ENCODE peak calls at places on chromosomes 3 and 15, in ten cellular contexts. One of them, this sample, is unnamed.

GRCh38 chr3:8982509-8982908 is 19.2 kb upstream of the RAD18 start:
- DNase-seq in psoas muscle: no peak
- DNase-seq in upper lobe of right lung: no peak
- DNase-seq in AG09309: no peak
- DNase-seq in lung: no peak
- DNase-seq in fibroblast of villous mesenchyme: peak
- DNase-seq in fibroblast of pulmonary artery: peak
- DNase-seq in brain microvascular endothelial cell: no peak
- DNase-seq in PC-3: no peak
- DNase-seq in body of pancreas: no peak
- DNase-seq in this sample: peak

GRCh38 chr3:409011-409410 is 212.4 kb downstream of the CHL1 start:
- DNase-seq in psoas muscle: no peak
- DNase-seq in upper lobe of right lung: no peak
- DNase-seq in AG09309: no peak
- DNase-seq in lung: no peak
- DNase-seq in fibroblast of villous mesenchyme: no peak
- DNase-seq in fibroblast of pulmonary artery: no peak
- DNase-seq in brain microvascular endothelial cell: no peak
- DNase-seq in PC-3: no peak
- DNase-seq in body of pancreas: no peak
- DNase-seq in this sample: no peak

GRCh38 chr3:98855811-98856400 is 45.6 kb downstream of the DCBLD2 start:
- DNase-seq in psoas muscle: no peak
- DNase-seq in upper lobe of right lung: no peak
- DNase-seq in AG09309: peak
- DNase-seq in lung: no peak
- DNase-seq in fibroblast of villous mesenchyme: peak
- DNase-seq in fibroblast of pulmonary artery: peak
- DNase-seq in brain microvascular endothelial cell: peak
- DNase-seq in PC-3: peak
- DNase-seq in body of pancreas: no peak
- DNase-seq in this sample: peak

GRCh38 chr3:70556056-70556455 is 243.6 kb upstream of the MDFIC2 start:
- DNase-seq in psoas muscle: no peak
- DNase-seq in upper lobe of right lung: no peak
- DNase-seq in AG09309: no peak
- DNase-seq in lung: no peak
- DNase-seq in fibroblast of villous mesenchyme: no peak
- DNase-seq in fibroblast of pulmonary artery: peak
- DNase-seq in brain microvascular endothelial cell: peak
- DNase-seq in PC-3: peak
- DNase-seq in body of pancreas: no peak
- DNase-seq in this sample: no peak

GRCh38 chr3:147370316-147370715 is 36.0 kb downstream of the ZIC4 start:
- DNase-seq in psoas muscle: no peak
- DNase-seq in upper lobe of right lung: no peak
- DNase-seq in AG09309: no peak
- DNase-seq in lung: no peak
- DNase-seq in fibroblast of villous mesenchyme: no peak
- DNase-seq in fibroblast of pulmonary artery: no peak
- DNase-seq in brain microvascular endothelial cell: no peak
- DNase-seq in PC-3: no peak
- DNase-seq in body of pancreas: no peak
- DNase-seq in this sample: no peak

GRCh38 chr3:31064021-31064420 is 169.6 kb upstream of the GADL1 start:
- DNase-seq in psoas muscle: no peak
- DNase-seq in upper lobe of right lung: no peak
- DNase-seq in AG09309: no peak
- DNase-seq in lung: no peak
- DNase-seq in fibroblast of villous mesenchyme: no peak
- DNase-seq in fibroblast of pulmonary artery: no peak
- DNase-seq in brain microvascular endothelial cell: no peak
- DNase-seq in PC-3: peak
- DNase-seq in body of pancreas: no peak
- DNase-seq in this sample: peak

GRCh38 chr3:32575451-32575850 is 4.8 kb upstream of the DYNC1LI1 start:
- DNase-seq in psoas muscle: no peak
- DNase-seq in upper lobe of right lung: no peak
- DNase-seq in AG09309: no peak
- DNase-seq in lung: no peak
- DNase-seq in fibroblast of villous mesenchyme: no peak
- DNase-seq in fibroblast of pulmonary artery: peak
- DNase-seq in brain microvascular endothelial cell: peak
- DNase-seq in PC-3: no peak
- DNase-seq in body of pancreas: no peak
- DNase-seq in this sample: peak

GRCh38 chr3:33440328-33440577 is at the start of gene UBP1:
- DNase-seq in psoas muscle: peak
- DNase-seq in upper lobe of right lung: peak
- DNase-seq in AG09309: no peak
- DNase-seq in lung: no peak
- DNase-seq in fibroblast of villous mesenchyme: no peak
- DNase-seq in fibroblast of pulmonary artery: no peak
- DNase-seq in brain microvascular endothelial cell: no peak
- DNase-seq in PC-3: no peak
- DNase-seq in body of pancreas: no peak
- DNase-seq in this sample: no peak

GRCh38 chr3:6392123-6392522 is 468.8 kb upstream of the GRM7 start:
- DNase-seq in psoas muscle: no peak
- DNase-seq in upper lobe of right lung: no peak
- DNase-seq in AG09309: no peak
- DNase-seq in lung: no peak
- DNase-seq in fibroblast of villous mesenchyme: no peak
- DNase-seq in fibroblast of pulmonary artery: no peak
- DNase-seq in brain microvascular endothelial cell: no peak
- DNase-seq in PC-3: no peak
- DNase-seq in body of pancreas: no peak
- DNase-seq in this sample: no peak

GRCh38 chr3:152175576-152175883 is 93.2 kb upstream of the MBNL1 start:
- DNase-seq in psoas muscle: no peak
- DNase-seq in upper lobe of right lung: no peak
- DNase-seq in AG09309: peak
- DNase-seq in lung: no peak
- DNase-seq in fibroblast of villous mesenchyme: peak
- DNase-seq in fibroblast of pulmonary artery: peak
- DNase-seq in brain microvascular endothelial cell: peak
- DNase-seq in PC-3: peak
- DNase-seq in body of pancreas: no peak
- DNase-seq in this sample: peak

DNA sequence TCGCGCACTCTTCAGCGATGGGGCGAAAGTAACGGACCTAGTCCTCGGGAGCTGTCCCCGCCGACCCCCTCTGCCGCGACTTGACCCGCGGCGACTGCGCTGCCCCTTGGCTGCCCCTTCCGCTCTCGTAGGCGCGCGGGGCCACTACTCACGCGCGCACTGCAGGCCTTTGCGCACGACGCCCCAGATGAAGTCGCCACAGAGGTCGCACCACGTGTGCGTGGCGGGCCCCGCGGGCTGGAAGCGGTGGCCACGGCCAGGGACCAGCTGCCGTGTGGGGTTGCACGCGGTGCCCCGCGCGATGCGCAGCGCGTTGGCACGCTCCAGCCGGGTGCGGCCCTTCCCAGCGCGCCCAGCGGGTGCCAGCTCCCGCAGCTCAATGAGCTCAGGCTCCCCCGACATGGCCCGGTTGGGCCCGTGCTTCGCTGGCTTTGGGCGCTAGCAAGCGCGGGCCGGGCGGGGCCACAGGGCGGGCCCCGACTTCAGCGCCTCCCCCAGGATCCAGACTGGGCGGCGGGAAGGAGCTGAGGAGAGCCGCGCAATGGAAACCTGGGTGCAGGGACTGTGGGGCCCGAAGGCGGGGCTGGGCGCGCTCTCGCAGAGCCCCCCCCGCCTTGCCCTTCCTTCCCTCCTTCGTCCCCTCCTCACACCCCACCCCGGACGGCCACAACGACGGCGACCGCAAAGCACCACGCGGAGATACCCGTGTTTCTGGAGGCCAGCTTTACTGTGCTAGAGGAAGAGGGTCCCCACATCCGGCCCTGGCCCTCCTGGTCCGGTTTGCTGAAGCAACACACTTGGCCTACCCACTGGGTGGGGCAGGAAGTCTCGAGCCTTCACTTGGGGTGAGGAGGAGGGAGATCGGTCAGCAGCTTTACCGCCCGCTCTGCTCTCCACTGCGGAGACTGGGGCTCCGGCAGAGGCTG is at the start of gene RASSF1:
- DNase-seq in psoas muscle: peak
- DNase-seq in upper lobe of right lung: peak
- DNase-seq in AG09309: no peak
- DNase-seq in lung: peak
- DNase-seq in fibroblast of villous mesenchyme: peak
- DNase-seq in fibroblast of pulmonary artery: peak
- DNase-seq in brain microvascular endothelial cell: no peak
- DNase-seq in PC-3: no peak
- DNase-seq in body of pancreas: peak
- DNase-seq in this sample: peak
- H3K4me3 ChIP-seq in psoas muscle: peak
- H3K4me3 ChIP-seq in upper lobe of right lung: peak
- H3K4me3 ChIP-seq in AG09309: peak
- H3K4me3 ChIP-seq in lung: peak
- H3K4me3 ChIP-seq in fibroblast of villous mesenchyme: peak
- H3K4me3 ChIP-seq in fibroblast of pulmonary artery: peak
- H3K4me3 ChIP-seq in brain microvascular endothelial cell: peak
- H3K4me3 ChIP-seq in PC-3: no peak
- H3K4me3 ChIP-seq in body of pancreas: no peak
- H3K4me3 ChIP-seq in this sample: peak

GRCh38 chr15:50241684-50242450 is 23.7 kb downstream of the HDC start:
- DNase-seq in psoas muscle: no peak
- DNase-seq in upper lobe of right lung: no peak
- DNase-seq in AG09309: no peak
- DNase-seq in lung: no peak
- DNase-seq in fibroblast of villous mesenchyme: peak
- DNase-seq in fibroblast of pulmonary artery: no peak
- DNase-seq in brain microvascular endothelial cell: peak
- DNase-seq in PC-3: peak
- DNase-seq in body of pancreas: no peak
- DNase-seq in this sample: peak
- TF ChIP-seq CTCF in psoas muscle: no peak
- TF ChIP-seq CTCF in upper lobe of right lung: no peak
- TF ChIP-seq CTCF in AG09309: no peak
- TF ChIP-seq CTCF in lung: no peak
- TF ChIP-seq CTCF in fibroblast of villous mesenchyme: peak
- TF ChIP-seq CTCF in fibroblast of pulmonary artery: no peak
- TF ChIP-seq CTCF in brain microvascular endothelial cell: peak
- TF ChIP-seq CTCF in PC-3: peak
- TF ChIP-seq CTCF in body of pancreas: no peak
- TF ChIP-seq CTCF in this sample: peak

GRCh38 chr15:30921781-30922371 is 18.2 kb downstream of the FAN1 start:
- DNase-seq in psoas muscle: peak
- DNase-seq in upper lobe of right lung: no peak
- DNase-seq in AG09309: no peak
- DNase-seq in lung: no peak
- DNase-seq in fibroblast of villous mesenchyme: no peak
- DNase-seq in fibroblast of pulmonary artery: no peak
- DNase-seq in brain microvascular endothelial cell: no peak
- DNase-seq in PC-3: no peak
- DNase-seq in body of pancreas: no peak
- DNase-seq in this sample: no peak
- H3K4me3 ChIP-seq in psoas muscle: no peak
- H3K4me3 ChIP-seq in upper lobe of right lung: no peak
- H3K4me3 ChIP-seq in AG09309: no peak
- H3K4me3 ChIP-seq in lung: no peak
- H3K4me3 ChIP-seq in fibroblast of villous mesenchyme: no peak
- H3K4me3 ChIP-seq in fibroblast of pulmonary artery: no peak
- H3K4me3 ChIP-seq in brain microvascular endothelial cell: no peak
- H3K4me3 ChIP-seq in PC-3: no peak
- H3K4me3 ChIP-seq in body of pancreas: no peak
- H3K4me3 ChIP-seq in this sample: no peak

GRCh38 chr15:90885432-90886290 is 1.4 kb downstream of the FES start:
- DNase-seq in psoas muscle: peak
- DNase-seq in upper lobe of right lung: peak
- DNase-seq in AG09309: no peak
- DNase-seq in lung: peak
- DNase-seq in fibroblast of villous mesenchyme: peak
- DNase-seq in fibroblast of pulmonary artery: peak
- DNase-seq in brain microvascular endothelial cell: peak
- DNase-seq in PC-3: peak
- DNase-seq in body of pancreas: peak
- DNase-seq in this sample: peak

GRCh38 chr15:90883971-90884718 is at the start of gene FES:
- DNase-seq in psoas muscle: peak
- DNase-seq in upper lobe of right lung: peak
- DNase-seq in AG09309: no peak
- DNase-seq in lung: peak
- DNase-seq in fibroblast of villous mesenchyme: peak
- DNase-seq in fibroblast of pulmonary artery: peak
- DNase-seq in brain microvascular endothelial cell: no peak
- DNase-seq in PC-3: no peak
- DNase-seq in body of pancreas: peak
- DNase-seq in this sample: peak

GRCh38 chr15:90887037-90887481 is 2.8 kb downstream of the FES start:
- DNase-seq in psoas muscle: no peak
- DNase-seq in upper lobe of right lung: no peak
- DNase-seq in AG09309: no peak
- DNase-seq in lung: no peak
- DNase-seq in fibroblast of villous mesenchyme: no peak
- DNase-seq in fibroblast of pulmonary artery: no peak
- DNase-seq in brain microvascular endothelial cell: no peak
- DNase-seq in PC-3: no peak
- DNase-seq in body of pancreas: no peak
- DNase-seq in this sample: no peak

GRCh38 chr15:90884719-90885431 is 571 bp downstream of the FES start:
- DNase-seq in psoas muscle: no peak
- DNase-seq in upper lobe of right lung: no peak
- DNase-seq in AG09309: no peak
- DNase-seq in lung: no peak
- DNase-seq in fibroblast of villous mesenchyme: no peak
- DNase-seq in fibroblast of pulmonary artery: no peak
- DNase-seq in brain microvascular endothelial cell: no peak
- DNase-seq in PC-3: no peak
- DNase-seq in body of pancreas: no peak
- DNase-seq in this sample: no peak

GRCh38 chr15:90886291-90886614 is 1.9 kb downstream of the FES start:
- DNase-seq in psoas muscle: no peak
- DNase-seq in upper lobe of right lung: no peak
- DNase-seq in AG09309: no peak
- DNase-seq in lung: no peak
- DNase-seq in fibroblast of villous mesenchyme: no peak
- DNase-seq in fibroblast of pulmonary artery: no peak
- DNase-seq in brain microvascular endothelial cell: no peak
- DNase-seq in PC-3: no peak
- DNase-seq in body of pancreas: no peak
- DNase-seq in this sample: no peak
- TF ChIP-seq CTCF in psoas muscle: no peak
- TF ChIP-seq CTCF in upper lobe of right lung: no peak
- TF ChIP-seq CTCF in AG09309: no peak
- TF ChIP-seq CTCF in lung: no peak
- TF ChIP-seq CTCF in fibroblast of villous mesenchyme: no peak
- TF ChIP-seq CTCF in fibroblast of pulmonary artery: no peak
- TF ChIP-seq CTCF in brain microvascular endothelial cell: no peak
- TF ChIP-seq CTCF in PC-3: no peak
- TF ChIP-seq CTCF in body of pancreas: no peak
- TF ChIP-seq CTCF in this sample: no peak